ENCODE peak calls at places on chromosomes 16 and 17, in four cellular contexts. B is Peyer's patch, V is transverse colon, N is body of pancreas. M is an unnamed sample.

GRCh38 chr17:66459811-66460270 is 157.4 kb downstream of the PRKCA start:
- DNase-seq in B (no peak), V (peak), N (peak), M (peak)

GRCh38 chr17:48502901-48503300 is 27.9 kb downstream of the HOXB1 start:
- DNase-seq in B (no peak), V (no peak), N (no peak), M (no peak)

GRCh38 chr16:50326835-50327465 is 41.8 kb downstream of the BRD7 start:
- DNase-seq in B (no peak), V (no peak), N (no peak), M (peak)

GRCh38 chr17:2214887-2215615 is 88.5 kb downstream of the SMG6 start:
- DNase-seq in B (no peak), V (peak), N (no peak), M (peak)

GRCh38 chr16:81408409-81408950 is 36.1 kb upstream of the CMIP start:
- DNase-seq in B (no peak), V (no peak), N (no peak), M (no peak)

GRCh38 chr17:2427215-2427614 is 26.4 kb upstream of the MNT start:
- DNase-seq in B (no peak), V (no peak), N (no peak), M (no peak)

GRCh38 chr16:79430129-79430789 is 170.3 kb downstream of the MAF start:
- DNase-seq in B (no peak), V (no peak), N (no peak), M (no peak)

GRCh38 chr16:10200823-10201571 is 18.8 kb upstream of the GRIN2A start:
- DNase-seq in B (no peak), V (no peak), N (no peak), M (no peak)

GRCh38 chr16:28924762-28925385 is at the start of gene RABEP2:
- DNase-seq in B (peak), V (peak), N (peak), M (peak)

GRCh38 chr16:28927815-28928214 is 2.8 kb upstream of the RABEP2 start:
- DNase-seq in B (no peak), V (no peak), N (no peak), M (no peak)

GRCh38 chr16:28923652-28924398 is 1.2 kb downstream of the RABEP2 start:
- DNase-seq in B (peak), V (peak), N (peak), M (no peak)

GRCh38 chr16:28924399-28924761 is 658 bp downstream of the RABEP2 start:
- DNase-seq in B (no peak), V (peak), N (no peak), M (no peak)

GRCh38 chr16:28925386-28926228 is 569 bp upstream of the RABEP2 start:
- DNase-seq in B (no peak), V (peak), N (peak), M (peak)
- TF ChIP-seq POLR2A in B (peak), V (peak), N (peak), M (no peak)

DNA sequence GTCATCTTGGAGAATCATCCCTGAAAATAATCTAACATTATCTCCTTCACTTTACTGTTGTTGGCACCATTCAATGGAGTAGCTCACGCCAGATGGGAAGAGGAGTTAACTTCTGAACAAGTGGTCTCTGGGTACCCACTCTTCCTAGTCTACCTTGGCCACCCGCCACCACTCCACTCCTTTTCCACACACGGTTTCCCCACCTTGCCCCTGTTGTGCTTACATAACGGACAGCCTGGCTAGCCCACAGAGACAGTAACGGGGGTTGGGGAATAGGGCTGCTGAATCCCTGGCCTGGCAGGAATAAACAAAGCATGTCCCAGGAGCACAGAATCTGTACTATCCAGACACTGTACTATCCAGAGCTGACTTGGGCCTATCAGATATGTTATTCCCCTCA is 3.6 kb upstream of the MXRA7 start:
- DNase-seq in B (peak), V (no peak), N (no peak), M (no peak)
- TF ChIP-seq POLR2A in B (no peak), V (no peak), N (no peak), M (no peak)

DNA sequence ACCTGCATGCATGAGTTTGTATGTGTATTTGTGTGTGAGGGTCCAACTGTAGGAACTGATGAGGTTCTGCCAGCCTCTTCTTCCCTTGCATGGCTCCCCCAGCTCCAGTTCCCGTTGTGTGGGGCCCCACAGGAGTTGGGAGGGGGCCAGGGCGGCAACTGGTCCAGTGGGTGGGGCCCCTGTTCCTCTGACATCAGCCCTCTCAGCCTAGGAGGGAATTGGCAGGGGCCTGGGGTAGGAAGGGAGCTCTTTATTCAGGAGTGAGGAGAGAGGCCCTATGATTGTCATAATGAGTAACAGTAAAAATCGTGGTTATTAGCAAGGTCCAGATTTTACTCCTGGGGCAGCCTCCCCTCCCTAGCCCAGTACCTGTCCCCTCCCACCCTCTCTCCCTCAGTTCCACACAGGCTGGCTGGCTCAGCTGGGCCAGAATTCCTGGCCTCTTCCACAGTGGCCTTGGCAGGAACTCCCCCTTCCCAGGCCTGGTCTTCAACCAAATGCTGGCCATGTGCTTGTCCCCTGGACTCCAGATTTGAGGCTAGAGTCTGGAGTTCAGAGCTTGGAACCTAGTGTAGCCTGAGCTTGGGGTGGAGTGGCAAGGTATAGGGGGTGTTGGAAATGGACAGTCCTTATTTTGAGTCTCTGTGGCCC is 18.9 kb downstream of the RARA start:
- DNase-seq in B (peak), V (no peak), N (no peak), M (peak)
- TF ChIP-seq POLR2A in B (no peak), V (no peak), N (no peak), M (no peak)

DNA sequence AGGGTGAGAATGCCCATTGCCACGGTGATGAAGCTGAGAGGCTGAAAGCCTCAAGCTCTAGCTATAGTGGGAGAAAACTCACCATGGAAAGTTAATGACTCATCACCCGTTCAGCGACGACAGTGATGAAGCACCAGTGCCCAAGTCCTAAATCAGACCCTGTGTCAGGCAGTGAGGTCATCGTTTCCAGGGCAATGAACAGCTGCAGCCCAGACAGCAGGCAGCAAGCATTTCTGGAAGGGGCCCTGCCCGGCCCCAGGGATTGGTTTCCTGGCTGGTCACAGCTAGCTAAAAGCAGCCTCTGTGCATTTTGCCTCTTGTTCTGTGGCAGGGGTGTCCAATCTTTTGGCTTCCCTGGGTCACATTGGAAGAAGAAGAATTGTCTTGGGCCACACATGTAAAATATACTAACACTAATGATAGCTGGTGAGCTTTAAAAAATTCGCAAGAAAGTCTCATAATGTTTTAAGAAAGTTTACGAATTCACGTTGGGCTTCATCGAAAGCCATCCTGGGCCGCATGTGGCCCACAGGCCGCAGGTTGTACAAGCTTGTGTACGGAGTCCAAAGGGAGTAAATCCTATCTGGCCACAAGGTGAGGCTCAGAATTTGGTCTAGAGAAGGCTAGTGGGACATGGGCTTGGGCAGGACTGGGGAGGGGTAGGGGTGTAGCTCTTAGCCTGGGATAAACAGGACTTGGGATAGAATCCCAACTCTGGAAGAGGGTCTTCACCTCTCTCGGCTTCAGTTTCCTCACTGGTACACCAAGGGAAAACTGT is 40.6 kb downstream of the MIS12 start:
- DNase-seq in B (no peak), V (peak), N (peak), M (peak)
- TF ChIP-seq POLR2A in B (no peak), V (no peak), N (no peak), M (no peak)

GRCh38 chr17:3695129-3695722 is 729 bp downstream of the P2RX5 start:
- DNase-seq in B (no peak), V (peak), N (no peak), M (no peak)

GRCh38 chr17:3693099-3693498 is 2.9 kb downstream of the P2RX5 start:
- DNase-seq in B (no peak), V (no peak), N (no peak), M (no peak)

GRCh38 chr17:3692346-3692745 is 3.6 kb downstream of the P2RX5 start:
- DNase-seq in B (no peak), V (no peak), N (no peak), M (peak)

GRCh38 chr17:3695723-3696411 is at the start of gene P2RX5:
- DNase-seq in B (no peak), V (peak), N (peak), M (peak)

DNA sequence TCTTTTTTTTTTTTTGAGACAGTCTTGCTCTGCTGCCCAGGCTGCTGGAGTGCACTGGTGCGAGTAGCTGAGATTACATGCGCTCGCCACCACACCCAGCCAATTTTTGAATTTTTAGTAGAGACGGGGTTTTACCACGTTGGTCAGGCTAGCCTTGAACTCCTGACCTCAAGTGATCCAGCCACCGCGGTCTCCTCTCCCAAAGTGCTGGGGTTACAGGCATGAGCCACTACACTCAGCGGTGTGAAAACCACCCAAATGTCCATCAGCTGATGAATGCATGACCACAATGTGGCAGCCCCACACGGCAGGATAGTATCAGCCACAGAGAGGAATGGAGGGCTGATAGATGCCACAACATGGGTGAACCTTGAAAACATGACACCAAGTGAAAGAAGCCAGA is 2.1 kb downstream of the P2RX5 start:
- DNase-seq in B (no peak), V (peak), N (no peak), M (no peak)
- TF ChIP-seq POLR2A in B (no peak), V (no peak), N (no peak), M (no peak)

GRCh38 chr16:23149993-23150364 is 727 bp upstream of the USP31 start:
- DNase-seq in B (no peak), V (no peak), N (no peak), M (no peak)

GRCh38 chr16:23147666-23148065 is 1.6 kb downstream of the USP31 start:
- DNase-seq in B (no peak), V (no peak), N (no peak), M (no peak)

GRCh38 chr16:23148166-23148512 is 1.1 kb downstream of the USP31 start:
- DNase-seq in B (no peak), V (no peak), N (no peak), M (no peak)

GRCh38 chr16:23148513-23149266 is 562 bp downstream of the USP31 start:
- DNase-seq in B (peak), V (peak), N (peak), M (peak)

DNA sequence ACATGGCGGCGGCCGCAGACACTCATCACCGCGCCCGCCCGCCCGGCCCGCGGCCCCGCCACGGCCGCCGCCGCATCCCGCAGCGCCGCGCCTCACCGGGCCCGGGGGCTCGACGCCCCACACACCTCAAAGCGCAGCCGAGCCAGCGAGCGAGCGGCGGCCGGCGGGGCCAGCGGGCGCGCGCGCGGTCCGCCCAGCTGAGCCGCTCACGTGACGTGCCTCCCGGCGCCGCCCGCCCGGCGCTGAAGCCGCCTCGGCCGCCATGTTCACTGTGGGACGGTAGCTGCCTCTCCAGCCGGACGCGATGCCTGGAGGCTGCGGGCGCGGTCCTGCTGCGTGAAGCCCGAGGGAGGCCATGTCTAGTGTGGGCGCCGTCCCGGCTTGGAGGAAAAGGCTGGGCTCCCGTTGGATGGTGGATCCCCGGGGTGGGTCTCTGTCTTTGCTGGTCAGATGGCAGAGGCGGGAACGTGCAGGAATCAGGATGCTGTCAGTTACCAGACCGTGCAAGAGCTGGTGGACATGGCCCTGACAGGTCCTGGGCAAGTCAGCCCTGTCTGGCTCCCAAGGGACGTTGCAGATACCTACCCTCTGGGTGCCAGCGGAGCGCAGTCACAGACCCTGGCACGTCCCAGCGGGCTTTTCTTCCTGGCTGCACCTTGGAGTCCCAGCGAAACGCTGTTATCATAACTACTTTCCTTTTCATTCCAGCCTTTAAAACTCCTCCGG is at the start of gene USP31:
- DNase-seq in B (peak), V (peak), N (peak), M (peak)
- TF ChIP-seq POLR2A in B (no peak), V (no peak), N (no peak), M (peak)

GRCh38 chr16:2082171-2082982 is 34.6 kb downstream of the TSC2 start:
- DNase-seq in B (no peak), V (peak), N (peak), M (no peak)
- TF ChIP-seq POLR2A in B (no peak), V (no peak), N (peak), M (no peak)

DNA sequence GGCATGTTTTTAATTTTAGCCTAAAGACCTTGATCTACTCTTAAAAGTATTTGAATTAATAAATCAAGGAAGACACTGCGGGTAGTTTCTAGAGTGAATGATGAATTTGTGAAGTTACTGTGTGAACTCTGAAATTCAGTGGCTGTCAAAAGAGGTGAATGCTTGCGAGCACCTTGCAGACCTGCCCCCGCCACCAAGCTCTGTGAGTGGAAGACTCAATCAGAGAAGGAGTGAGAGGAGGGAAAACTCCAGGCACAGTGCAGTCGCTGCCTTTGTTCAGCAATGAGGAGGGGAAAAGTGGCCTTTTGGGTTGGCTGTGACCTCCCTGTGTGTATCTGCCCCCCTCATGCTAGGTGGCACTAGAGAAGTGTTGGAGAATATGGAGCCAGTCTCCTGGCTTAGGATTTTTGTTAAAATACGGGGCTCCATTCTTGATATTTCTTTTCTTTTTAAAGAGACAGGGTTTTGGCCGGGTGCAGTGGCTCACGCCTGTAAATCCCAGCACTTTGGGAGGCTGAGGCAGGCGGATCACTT is 53.0 kb downstream of the LDHD start:
- DNase-seq in B (no peak), V (no peak), N (no peak), M (peak)
- TF ChIP-seq POLR2A in B (no peak), V (no peak), N (no peak), M (no peak)

GRCh38 chr16:19329932-19330331 is 44.4 kb downstream of the CLEC19A start:
- DNase-seq in B (no peak), V (no peak), N (no peak), M (no peak)
- TF ChIP-seq POLR2A in B (no peak), V (no peak), N (no peak), M (no peak)